ENCODE peak calls at places on chromosomes 16 and 17, in five cellular contexts. G is NCI-H2029, P is T-helper 1 cell, F is NCI-H460, U is hypothalamus. X is an unnamed sample.

GRCh38 chr16:49857423-49858181 is 1.7 kb upstream of the ZNF423 start:
- DNase-seq in F (peak), U (no peak), P (peak), G (peak), X (peak)

GRCh38 chr16:85172465-85173071 is 60.3 kb upstream of the CIBAR2 start:
- DNase-seq in F (peak), P (no peak), G (no peak), U (no peak), X (no peak)

GRCh38 chr16:22671301-22672076 is 142.5 kb upstream of the HS3ST2 start:
- DNase-seq in G (no peak), P (no peak), U (no peak), F (no peak), X (no peak)

GRCh38 chr16:84883301-84883700 is 63.5 kb downstream of the CRISPLD2 start:
- DNase-seq in G (no peak), U (no peak), P (no peak), F (no peak), X (no peak)

GRCh38 chr17:13734880-13735279 is 133.2 kb upstream of the HS3ST3A1 start:
- DNase-seq in G (no peak), P (no peak), U (no peak), F (no peak), X (no peak)

GRCh38 chr16:11471548-11471947 is 115.2 kb downstream of the LITAF start:
- DNase-seq in U (no peak), G (no peak), F (no peak), P (no peak), X (no peak)

GRCh38 chr16:4893103-4893862 is 43.7 kb downstream of the PPL start:
- DNase-seq in U (no peak), F (no peak), G (no peak), P (no peak), X (no peak)

GRCh38 chr17:63440127-63440769 is 5.9 kb downstream of the CYB561 start:
- DNase-seq in G (no peak), U (no peak), P (peak), F (no peak), X (no peak)

GRCh38 chr16:13856811-13857511 is 63.0 kb upstream of the ERCC4 start:
- DNase-seq in P (no peak), G (no peak), F (no peak), U (no peak), X (no peak)

GRCh38 chr17:73645050-73645871 is 1.0 kb upstream of the SDK2 start:
- DNase-seq in U (peak), P (no peak), F (peak), G (peak), X (peak)

GRCh38 chr17:78665385-78665951 is 88.3 kb upstream of the DNAH17 start:
- DNase-seq in P (no peak), U (no peak), F (no peak), G (no peak), X (no peak)

GRCh38 chr17:82729479-82730260 is 5.7 kb upstream of the FN3K start:
- DNase-seq in F (no peak), G (no peak), U (no peak), P (no peak), X (no peak)

GRCh38 chr17:2792541-2793169 is 3.6 kb upstream of the RAP1GAP2 start:
- DNase-seq in P (peak), U (no peak), G (no peak), F (no peak), X (no peak)

GRCh38 chr16:23823475-23824407 is 12.0 kb upstream of the PRKCB start:
- DNase-seq in G (no peak), U (no peak), P (no peak), F (no peak), X (no peak)

GRCh38 chr16:73768786-73769203 is 527.8 kb upstream of the PSMD7 start:
- DNase-seq in G (no peak), U (no peak), P (no peak), F (no peak), X (no peak)

GRCh38 chr16:1825864-1826690 is 548 bp downstream of the HAGH start:
- DNase-seq in G (no peak), U (no peak), P (peak), F (peak), X (no peak)

GRCh38 chr17:79232957-79233356 is 158.3 kb downstream of the ENGASE start:
- DNase-seq in P (no peak), G (no peak), F (no peak), U (no peak), X (no peak)

GRCh38 chr17:7632492-7632894 is 2.6 kb downstream of the SHBG start:
- DNase-seq in U (no peak), F (peak), P (peak), G (no peak), X (no peak)

GRCh38 chr16:68843482-68844210 is at the start of gene TANGO6:
- DNase-seq in G (peak), F (peak), U (peak), P (peak), X (peak)

GRCh38 chr17:59746849-59747445 is 39.5 kb downstream of the VMP1 start:
- DNase-seq in U (no peak), F (peak), G (peak), P (peak), X (no peak)

GRCh38 chr17:58336456-58337094 is 8.0 kb upstream of the TSPOAP1 start:
- DNase-seq in U (no peak), P (peak), G (no peak), F (no peak), X (no peak)

GRCh38 chr16:528111-529011 is 849 bp downstream of the CAPN15 start:
- DNase-seq in U (no peak), P (peak), G (no peak), F (peak), X (no peak)

GRCh38 chr17:10156082-10156445 is 42.3 kb downstream of the GAS7 start:
- DNase-seq in F (no peak), G (no peak), P (no peak), U (no peak), X (no peak)

GRCh38 chr17:48873696-48874443 is 18.7 kb upstream of the ATP5MC1 start:
- DNase-seq in U (no peak), F (no peak), G (no peak), P (no peak), X (no peak)

GRCh38 chr16:84360170-84360569 is 8.2 kb upstream of the ATP2C2 start:
- DNase-seq in U (no peak), F (no peak), G (peak), P (peak), X (no peak)

GRCh38 chr17:79706931-79707382 is 23.8 kb upstream of the ENPP7 start:
- DNase-seq in U (peak), P (no peak), G (no peak), F (no peak), X (peak)

GRCh38 chr16:85428168-85428898 is 184.8 kb upstream of the GSE1 start:
- DNase-seq in P (peak), F (peak), U (no peak), G (no peak), X (no peak)

GRCh38 chr17:266701-267656 is 85.5 kb upstream of the DOC2B start:
- DNase-seq in U (peak), F (no peak), P (no peak), G (no peak), X (peak)

GRCh38 chr16:80733366-80733901 is 71.0 kb downstream of the CDYL2 start:
- DNase-seq in P (peak), G (no peak), F (no peak), U (no peak), X (no peak)

GRCh38 chr16:87834015-87834667 is 35.2 kb downstream of the SLC7A5 start:
- DNase-seq in G (no peak), U (no peak), F (no peak), P (no peak), X (no peak)

GRCh38 chr16:2194166-2194834 is 2.1 kb downstream of the CASKIN1 start:
- DNase-seq in U (no peak), P (no peak), F (no peak), G (no peak), X (no peak)

GRCh38 chr16:61872778-61873119 is 163.5 kb downstream of the CDH8 start:
- DNase-seq in F (no peak), G (no peak), U (no peak), P (no peak), X (no peak)

GRCh38 chr17:9571201-9571600 is 4.4 kb downstream of the STX8 start:
- DNase-seq in F (no peak), G (no peak), U (no peak), P (no peak), X (no peak)

GRCh38 chr17:29570521-29570920 is 2.0 kb downstream of the TP53I13 start:
- DNase-seq in P (no peak), F (no peak), G (no peak), U (no peak), X (no peak)

X was measured in substantia nigra.